ENCODE peak calls at places on chromosomes 7 and 10, in four cellular contexts. One of them, this sample, is unnamed.

GRCh38 chr10:46091080-46091833 is 45.2 kb upstream of the MSMB start:
- DNase-seq in WTC11: no peak
- DNase-seq in K562: no peak
- DNase-seq in HepG2: no peak
- DNase-seq in this sample: no peak

GRCh38 chr7:86485842-86486241 is 157.9 kb upstream of the GRM3 start:
- DNase-seq in WTC11: no peak
- DNase-seq in K562: no peak
- DNase-seq in HepG2: no peak
- DNase-seq in this sample: no peak

GRCh38 chr10:77974396-77975074 is 48.0 kb upstream of the DLG5 start:
- DNase-seq in WTC11: peak
- DNase-seq in K562: peak
- DNase-seq in HepG2: peak
- DNase-seq in this sample: peak

GRCh38 chr7:89077992-89078391 is 282.5 kb upstream of the TEX47 start:
- DNase-seq in WTC11: no peak
- DNase-seq in K562: no peak
- DNase-seq in HepG2: no peak
- DNase-seq in this sample: no peak

GRCh38 chr10:113025487-113025886 is 75.4 kb downstream of the TCF7L2 start:
- DNase-seq in WTC11: no peak
- DNase-seq in K562: no peak
- DNase-seq in HepG2: no peak
- DNase-seq in this sample: no peak

GRCh38 chr7:1941464-1942025 is 271.5 kb downstream of the ELFN1 start:
- DNase-seq in WTC11: no peak
- DNase-seq in K562: no peak
- DNase-seq in HepG2: no peak
- DNase-seq in this sample: no peak

GRCh38 chr7:149624419-149625338 is 127.1 kb upstream of the ZNF746 start:
- DNase-seq in WTC11: peak
- DNase-seq in K562: peak
- DNase-seq in HepG2: peak
- DNase-seq in this sample: peak

GRCh38 chr7:66460921-66461361 is 167.7 kb upstream of the KCTD7 start:
- DNase-seq in WTC11: no peak
- DNase-seq in K562: peak
- DNase-seq in HepG2: no peak
- DNase-seq in this sample: no peak

GRCh38 chr7:117047496-117047895 is 94.2 kb downstream of the ST7 start:
- DNase-seq in WTC11: no peak
- DNase-seq in K562: no peak
- DNase-seq in HepG2: no peak
- DNase-seq in this sample: no peak

GRCh38 chr7:39507866-39508551 is 58.2 kb upstream of the YAE1 start:
- DNase-seq in WTC11: no peak
- DNase-seq in K562: no peak
- DNase-seq in HepG2: no peak
- DNase-seq in this sample: no peak

GRCh38 chr10:119502214-119502613 is 40.3 kb downstream of the RGS10 start:
- DNase-seq in WTC11: no peak
- DNase-seq in K562: no peak
- DNase-seq in HepG2: no peak
- DNase-seq in this sample: no peak

GRCh38 chr10:12902959-12903358 is 98.6 kb downstream of the CCDC3 start:
- DNase-seq in WTC11: no peak
- DNase-seq in K562: no peak
- DNase-seq in HepG2: no peak
- DNase-seq in this sample: no peak

GRCh38 chr10:454860-455259 is 234.6 kb downstream of the DIP2C start:
- DNase-seq in WTC11: no peak
- DNase-seq in K562: no peak
- DNase-seq in HepG2: no peak
- DNase-seq in this sample: peak

GRCh38 chr10:80486151-80486692 is 32.1 kb downstream of the TSPAN14 start:
- DNase-seq in WTC11: no peak
- DNase-seq in K562: no peak
- DNase-seq in HepG2: no peak
- DNase-seq in this sample: no peak

GRCh38 chr7:134755422-134756022 is 23.9 kb upstream of the CALD1 start:
- DNase-seq in WTC11: no peak
- DNase-seq in K562: peak
- DNase-seq in HepG2: no peak
- DNase-seq in this sample: no peak

GRCh38 chr10:10438335-10439123 is 579.1 kb upstream of the CELF2 start:
- DNase-seq in WTC11: no peak
- DNase-seq in K562: no peak
- DNase-seq in HepG2: no peak
- DNase-seq in this sample: no peak

GRCh38 chr7:36726311-36726710 is 2.0 kb upstream of the AOAH start:
- DNase-seq in WTC11: no peak
- DNase-seq in K562: no peak
- DNase-seq in HepG2: no peak
- DNase-seq in this sample: no peak

GRCh38 chr10:106648534-106649481 is 515.7 kb downstream of the SORCS1 start:
- DNase-seq in WTC11: no peak
- DNase-seq in K562: no peak
- DNase-seq in HepG2: no peak
- DNase-seq in this sample: no peak

GRCh38 chr10:103193107-103193819 is at the start of gene NT5C2:
- DNase-seq in WTC11: peak
- DNase-seq in K562: peak
- DNase-seq in HepG2: peak
- DNase-seq in this sample: peak

GRCh38 chr10:68474021-68474420 is 2.2 kb upstream of the DNA2 start:
- DNase-seq in WTC11: no peak
- DNase-seq in K562: no peak
- DNase-seq in HepG2: no peak
- DNase-seq in this sample: no peak

GRCh38 chr7:5223646-5224340 is 33.8 kb downstream of the WIPI2 start:
- DNase-seq in WTC11: no peak
- DNase-seq in K562: no peak
- DNase-seq in HepG2: no peak
- DNase-seq in this sample: no peak

GRCh38 chr7:143401265-143401664 is 7.4 kb downstream of the EPHA1 start:
- DNase-seq in WTC11: no peak
- DNase-seq in K562: no peak
- DNase-seq in HepG2: no peak
- DNase-seq in this sample: no peak

GRCh38 chr10:66837335-66837734 is 88.5 kb upstream of the LRRTM3 start:
- DNase-seq in WTC11: no peak
- DNase-seq in K562: no peak
- DNase-seq in HepG2: no peak
- DNase-seq in this sample: no peak

GRCh38 chr7:138892808-138893207 is 88.4 kb downstream of the KIAA1549 start:
- DNase-seq in WTC11: no peak
- DNase-seq in K562: no peak
- DNase-seq in HepG2: no peak
- DNase-seq in this sample: no peak

GRCh38 chr7:73852500-73852899 is 8.5 kb upstream of the TMEM270 start:
- DNase-seq in WTC11: no peak
- DNase-seq in K562: no peak
- DNase-seq in HepG2: no peak
- DNase-seq in this sample: no peak

GRCh38 chr7:4724648-4725013 is 42.5 kb downstream of the FOXK1 start:
- DNase-seq in WTC11: no peak
- DNase-seq in K562: no peak
- DNase-seq in HepG2: peak
- DNase-seq in this sample: no peak

GRCh38 chr7:151795168-151795754 is 81.7 kb downstream of the PRKAG2 start:
- DNase-seq in WTC11: peak
- DNase-seq in K562: no peak
- DNase-seq in HepG2: no peak
- DNase-seq in this sample: no peak
- TF ChIP-seq ELF4 in WTC11: no peak
- TF ChIP-seq ELF4 in K562: no peak
- TF ChIP-seq ELF4 in HepG2: no peak
- TF ChIP-seq ELF4 in this sample: no peak

GRCh38 chr7:141660259-141660658 is 41.7 kb downstream of the DENND11 start:
- DNase-seq in WTC11: no peak
- DNase-seq in K562: no peak
- DNase-seq in HepG2: no peak
- DNase-seq in this sample: no peak
- TF ChIP-seq ELF4 in WTC11: no peak
- TF ChIP-seq ELF4 in K562: no peak
- TF ChIP-seq ELF4 in HepG2: no peak
- TF ChIP-seq ELF4 in this sample: no peak

GRCh38 chr10:93336110-93336509 is 146.0 kb downstream of the MYOF start:
- DNase-seq in WTC11: no peak
- DNase-seq in K562: no peak
- DNase-seq in HepG2: no peak
- DNase-seq in this sample: no peak

GRCh38 chr10:93333278-93333978 is 148.7 kb downstream of the MYOF start:
- DNase-seq in WTC11: peak
- DNase-seq in K562: no peak
- DNase-seq in HepG2: no peak
- DNase-seq in this sample: no peak

GRCh38 chr10:93336678-93337077 is 145.5 kb downstream of the MYOF start:
- DNase-seq in WTC11: no peak
- DNase-seq in K562: no peak
- DNase-seq in HepG2: no peak
- DNase-seq in this sample: no peak

GRCh38 chr10:93334181-93334580 is 148.0 kb downstream of the MYOF start:
- DNase-seq in WTC11: no peak
- DNase-seq in K562: no peak
- DNase-seq in HepG2: no peak
- DNase-seq in this sample: no peak

GRCh38 chr10:93334901-93335312 is 147.2 kb downstream of the MYOF start:
- DNase-seq in WTC11: no peak
- DNase-seq in K562: no peak
- DNase-seq in HepG2: no peak
- DNase-seq in this sample: no peak
- TF ChIP-seq ELF4 in WTC11: no peak
- TF ChIP-seq ELF4 in K562: no peak
- TF ChIP-seq ELF4 in HepG2: no peak
- TF ChIP-seq ELF4 in this sample: no peak

GRCh38 chr10:92590623-92591549 is 2.0 kb upstream of the KIF11 start:
- DNase-seq in WTC11: peak
- DNase-seq in K562: peak
- DNase-seq in HepG2: peak
- DNase-seq in this sample: peak
- TF ChIP-seq ELF4 in WTC11: no peak
- TF ChIP-seq ELF4 in K562: no peak
- TF ChIP-seq ELF4 in HepG2: peak
- TF ChIP-seq ELF4 in this sample: no peak

GRCh38 chr7:35185908-35186731 is 67.8 kb downstream of the TBX20 start:
- DNase-seq in WTC11: peak
- DNase-seq in K562: peak
- DNase-seq in HepG2: no peak
- DNase-seq in this sample: no peak
- TF ChIP-seq ELF4 in WTC11: no peak
- TF ChIP-seq ELF4 in K562: no peak
- TF ChIP-seq ELF4 in HepG2: no peak
- TF ChIP-seq ELF4 in this sample: no peak

GRCh38 chr10:110833941-110834621 is 37.6 kb upstream of the PDCD4 start:
- DNase-seq in WTC11: no peak
- DNase-seq in K562: peak
- DNase-seq in HepG2: no peak
- DNase-seq in this sample: no peak

GRCh38 chr10:110837418-110838120 is 34.2 kb upstream of the PDCD4 start:
- DNase-seq in WTC11: no peak
- DNase-seq in K562: no peak
- DNase-seq in HepG2: peak
- DNase-seq in this sample: no peak

GRCh38 chr10:110833234-110833940 is 38.3 kb upstream of the PDCD4 start:
- DNase-seq in WTC11: peak
- DNase-seq in K562: no peak
- DNase-seq in HepG2: peak
- DNase-seq in this sample: no peak

GRCh38 chr10:110835841-110836240 is 35.9 kb upstream of the PDCD4 start:
- DNase-seq in WTC11: no peak
- DNase-seq in K562: no peak
- DNase-seq in HepG2: no peak
- DNase-seq in this sample: no peak

DNA sequence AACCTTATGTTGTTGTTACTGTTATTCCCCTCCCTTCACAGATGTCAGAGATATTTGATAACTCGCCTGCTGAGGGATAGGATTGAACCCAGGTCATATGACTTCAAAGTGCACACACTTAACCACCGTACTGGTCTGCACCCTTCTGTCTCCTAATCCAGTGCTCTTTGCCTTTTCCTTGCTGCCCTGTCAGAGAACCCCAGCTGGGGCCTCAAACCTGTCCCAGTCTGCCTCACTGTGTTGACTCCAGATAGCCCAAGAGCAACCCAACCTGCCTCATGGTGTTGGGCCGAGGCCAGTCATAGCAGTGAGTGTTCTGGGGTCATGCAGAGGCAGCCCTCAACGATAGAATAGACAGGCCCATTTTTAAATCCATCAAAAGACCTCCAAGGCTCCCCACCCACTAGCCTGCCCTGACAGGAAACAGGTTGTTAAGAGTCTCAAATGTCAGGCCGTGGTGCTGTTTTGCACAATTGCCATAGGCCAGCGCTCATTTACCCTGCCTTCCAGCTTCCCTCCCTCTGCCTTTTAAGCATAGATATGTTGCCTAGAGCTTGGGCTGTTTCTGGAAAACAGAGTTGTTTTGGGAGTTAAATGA is 37.0 kb upstream of the PDCD4 start:
- DNase-seq in WTC11: no peak
- DNase-seq in K562: peak
- DNase-seq in HepG2: peak
- DNase-seq in this sample: peak
- TF ChIP-seq ELF4 in WTC11: no peak
- TF ChIP-seq ELF4 in K562: no peak
- TF ChIP-seq ELF4 in HepG2: no peak
- TF ChIP-seq ELF4 in this sample: no peak

GRCh38 chr7:88927-89921 is 103.1 kb upstream of the FAM20C start:
- DNase-seq in WTC11: no peak
- DNase-seq in K562: no peak
- DNase-seq in HepG2: no peak
- DNase-seq in this sample: no peak
- TF ChIP-seq ELF4 in WTC11: no peak
- TF ChIP-seq ELF4 in K562: no peak
- TF ChIP-seq ELF4 in HepG2: no peak
- TF ChIP-seq ELF4 in this sample: no peak

DNA sequence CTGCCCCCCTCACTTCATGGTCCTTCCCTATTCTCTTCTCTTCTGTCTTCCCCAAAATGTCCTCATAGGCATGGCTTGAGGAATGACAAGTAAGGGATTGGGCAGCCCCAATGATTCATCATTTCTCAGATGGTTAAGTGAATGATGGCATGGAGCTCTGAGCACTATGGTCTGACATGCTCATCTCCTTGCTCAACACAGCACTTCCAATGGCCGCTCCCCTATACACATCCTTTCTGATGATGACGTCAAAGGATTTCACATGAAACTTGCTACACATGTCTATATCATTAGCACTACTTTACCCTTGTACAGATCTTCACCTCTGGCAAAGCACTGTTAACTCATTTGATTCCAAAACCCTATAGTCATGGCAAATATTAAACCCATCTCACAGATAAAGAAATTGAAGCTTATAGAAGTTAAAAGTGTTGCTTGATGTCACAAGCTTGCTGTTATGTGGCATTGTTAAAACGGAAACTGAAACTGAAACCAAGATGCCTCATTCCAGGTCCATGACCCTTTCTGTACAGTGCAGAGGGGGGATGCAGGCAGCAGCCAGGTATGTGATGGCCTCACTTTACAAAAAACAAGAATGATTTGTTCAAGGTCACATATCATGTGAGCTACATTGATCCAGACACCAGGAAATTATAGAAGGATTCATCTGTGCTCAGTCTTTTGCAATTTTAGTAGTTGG is 90.0 kb upstream of the PLXNA4 start:
- DNase-seq in WTC11: no peak
- DNase-seq in K562: no peak
- DNase-seq in HepG2: no peak
- DNase-seq in this sample: no peak
- TF ChIP-seq ELF4 in WTC11: no peak
- TF ChIP-seq ELF4 in K562: no peak
- TF ChIP-seq ELF4 in HepG2: no peak
- TF ChIP-seq ELF4 in this sample: no peak

This sample was measured in HEK293T.